ENCODE peak calls at places on chromosomes 5 and 9, in seven cellular contexts. N, J, Z, V, K, Q and O are unnamed samples.
A peak's percentile ranks its signal among the peaks of the same experiment; 100 is the strongest.

GRCh38 chr5:138445547-138446271 is 6.9 kb downstream of the REEP2 start:
- DNase-seq in N (no peak), Q (no peak), Z (no peak), J (no peak), K (no peak), V (no peak), O (no peak)

GRCh38 chr9:128946945-128947422 is 419 bp downstream of the DOLK start:
- DNase-seq in N (no peak), Z (peak; percentile 38), J (no peak), K (peak; percentile 77), Q (no peak), V (peak; percentile 2), O (no peak)

GRCh38 chr9:112921549-112921948 is 30.9 kb upstream of the SLC46A2 start:
- DNase-seq in Z (no peak), J (peak; percentile 62), K (peak; percentile 78), V (peak; percentile 53), N (peak; percentile 36), Q (no peak), O (peak; percentile 48)

GRCh38 chr5:172102913-172103629 is 85.0 kb downstream of the STK10 start:
- DNase-seq in N (peak; percentile 81), K (peak; percentile 99), V (peak; percentile 97), Q (peak; percentile 44), Z (peak; percentile 80), J (peak; percentile 50), O (peak; percentile 57)

GRCh38 chr5:129112295-129112694 is 17.7 kb downstream of the ISOC1 start:
- DNase-seq in Z (no peak), Q (no peak), N (no peak), V (no peak), K (peak; percentile 6), J (no peak), O (no peak)

GRCh38 chr5:78677777-78678668 is 29.5 kb upstream of the LHFPL2 start:
- DNase-seq in Z (peak; percentile 65), Q (peak; percentile 85), N (peak; percentile 89), V (peak; percentile 85), J (no peak), K (peak; percentile 96), O (no peak)

GRCh38 chr9:111036068-111036789 is 2.0 kb downstream of the LPAR1 start:
- DNase-seq in J (peak; percentile 79), K (peak; percentile 85), Z (peak; percentile 70), Q (peak; percentile 80), N (no peak), V (peak; percentile 67), O (no peak)

GRCh38 chr5:179749857-179750508 is 17.4 kb downstream of the MAML1 start:
- DNase-seq in V (no peak), Q (no peak), K (no peak), N (no peak), Z (no peak), J (no peak), O (no peak)

GRCh38 chr9:3865373-3865772 is 339.6 kb upstream of the RFX3 start:
- DNase-seq in V (peak; percentile 21), N (no peak), Z (no peak), K (peak; percentile 73), Q (no peak), J (no peak), O (no peak)

GRCh38 chr9:82991684-82992083 is 71.3 kb downstream of the RASEF start:
- DNase-seq in N (no peak), J (no peak), V (no peak), Q (no peak), K (no peak), Z (no peak), O (no peak)

GRCh38 chr5:75050415-75050814 is 1.9 kb downstream of the GCNT4 start:
- DNase-seq in Q (no peak), V (peak; percentile 16), J (peak; percentile 71), K (peak; percentile 51), N (no peak), Z (no peak), O (peak; percentile 50)

GRCh38 chr9:121059998-121060636 is 10.0 kb upstream of the C5 start:
- DNase-seq in Q (no peak), J (peak; percentile 87), V (peak; percentile 81), K (peak; percentile 84), N (peak; percentile 80), Z (no peak), O (peak; percentile 61)

GRCh38 chr5:107305999-107306398 is 364.7 kb downstream of the EFNA5 start:
- DNase-seq in V (no peak), N (no peak), Q (no peak), Z (no peak), J (no peak), K (no peak), O (no peak)

GRCh38 chr9:89808076-89808701 is 203.4 kb downstream of the GADD45G start:
- DNase-seq in Q (no peak), Z (no peak), V (no peak), K (no peak), N (no peak), J (no peak), O (peak; percentile 36)

GRCh38 chr5:39716532-39716971 is 291.8 kb upstream of the DAB2 start:
- DNase-seq in Q (peak; percentile 24), V (peak; percentile 90), Z (no peak), N (no peak), J (peak; percentile 76), K (peak; percentile 50), O (peak; percentile 78)

GRCh38 chr9:21465859-21466518 is 16.1 kb downstream of the IFNE start:
- DNase-seq in Z (no peak), J (peak; percentile 63), V (peak; percentile 77), Q (no peak), K (peak; percentile 68), N (peak; percentile 27), O (no peak)

GRCh38 chr9:1922026-1922425 is 93.1 kb upstream of the SMARCA2 start:
- DNase-seq in K (no peak), Z (no peak), N (no peak), Q (no peak), J (peak; percentile 31), V (no peak), O (no peak)

GRCh38 chr5:159555084-159555483 is 224.8 kb upstream of the IL12B start:
- DNase-seq in J (no peak), V (no peak), N (no peak), Z (no peak), Q (no peak), K (no peak), O (no peak)

GRCh38 chr5:78467744-78468357 is 107.4 kb downstream of the SCAMP1 start:
- DNase-seq in Q (no peak), Z (no peak), J (peak; percentile 49), N (peak; percentile 18), K (peak; percentile 80), V (peak; percentile 54), O (no peak)

GRCh38 chr9:126979461-126979860 is 64.9 kb downstream of the RALGPS1 start:
- DNase-seq in Z (no peak), Q (no peak), K (no peak), N (no peak), V (no peak), J (no peak), O (no peak)

GRCh38 chr5:111997308-111998159 is 240.5 kb upstream of the NREP start:
- DNase-seq in Z (peak; percentile 25), V (peak; percentile 96), N (peak; percentile 99), J (no peak), K (peak; percentile 100), Q (no peak), O (no peak)

GRCh38 chr5:144774247-144774646 is 603.6 kb downstream of the KCTD16 start:
- DNase-seq in Z (no peak), V (no peak), N (no peak), Q (no peak), J (no peak), K (no peak), O (no peak)

GRCh38 chr9:91921371-91921770 is 28.7 kb downstream of the ROR2 start:
- DNase-seq in Q (no peak), K (no peak), J (no peak), N (no peak), V (no peak), Z (no peak), O (no peak)

GRCh38 chr5:158979749-158980521 is 119.8 kb downstream of the EBF1 start:
- DNase-seq in Q (peak; percentile 82), N (no peak), K (peak; percentile 79), Z (peak; percentile 58), V (peak; percentile 62), J (peak; percentile 31), O (no peak)

DNA sequence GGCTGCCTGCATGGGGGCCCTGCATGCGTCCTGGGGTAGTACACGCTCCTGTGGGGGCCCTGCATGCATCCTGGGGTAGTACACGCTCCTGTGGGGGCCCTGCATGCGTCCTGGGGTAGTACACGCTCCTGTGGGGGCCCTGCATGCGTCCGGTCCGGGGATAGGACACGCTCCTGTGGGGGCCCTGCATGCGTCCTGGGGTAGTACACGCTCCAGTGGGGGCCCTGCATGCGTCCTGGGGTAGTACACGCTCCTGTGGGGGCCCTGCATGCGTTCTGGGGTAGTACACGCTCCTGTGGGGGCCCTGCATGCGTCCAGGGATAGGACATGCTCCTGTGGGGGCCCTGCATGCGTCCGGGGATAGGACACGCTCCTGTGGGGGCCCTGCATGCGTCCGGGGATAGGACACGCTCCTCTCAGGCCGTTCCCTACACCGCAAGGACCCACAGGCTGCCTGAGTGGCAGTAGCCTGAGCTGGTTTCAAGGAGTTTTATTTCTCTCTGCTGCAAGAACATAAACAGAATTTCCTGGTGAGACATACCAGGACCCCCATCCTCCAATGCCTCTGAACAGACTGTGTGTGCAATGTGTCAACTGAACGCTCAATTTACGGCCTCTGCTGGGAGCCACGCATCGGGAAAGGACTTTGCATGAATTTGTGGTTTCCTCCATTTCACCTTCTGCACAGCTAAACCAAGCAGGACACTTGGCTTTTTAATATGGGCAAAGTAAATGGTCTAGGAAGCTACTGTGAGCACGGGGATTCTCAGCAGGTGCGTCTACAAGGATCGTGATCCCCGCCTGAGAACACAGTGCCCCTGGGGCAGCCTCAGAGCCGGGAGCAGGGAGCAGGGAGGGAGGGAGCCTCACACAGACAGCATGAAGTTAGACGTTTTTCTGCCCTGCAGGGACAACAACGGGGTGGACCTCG is 48.9 kb upstream of the CLPTM1L start:
- DNase-seq in Z (no peak), N (no peak), Q (no peak), K (no peak), V (no peak), J (no peak), O (no peak)
- H3K27ac ChIP-seq in Z (no peak overlapping the region), N (no peak overlapping the region), Q (no peak overlapping the region), K (no peak overlapping the region), V (no peak overlapping the region), J (no peak overlapping the region), O (no peak overlapping the region)

GRCh38 chr5:178222292-178222691 is 10.3 kb downstream of the PHYKPL start:
- DNase-seq in Q (no peak), V (no peak), N (no peak), K (no peak), Z (no peak), J (no peak), O (no peak)
- H3K27ac ChIP-seq in Q (no peak overlapping the region), V (no peak overlapping the region), N (no peak overlapping the region), K (no peak overlapping the region), Z (peak overlapping the region; percentile 36), J (no peak overlapping the region), O (no peak overlapping the region)

GRCh38 chr5:137282216-137282615 is 216.9 kb downstream of the SPOCK1 start:
- DNase-seq in Q (no peak), J (no peak), Z (no peak), K (no peak), V (peak; percentile 59), N (no peak), O (peak; percentile 13)
- H3K27ac ChIP-seq in Q (no peak overlapping the region), J (no peak overlapping the region), Z (no peak overlapping the region), K (no peak overlapping the region), V (no peak overlapping the region), N (peak overlapping the region; percentile 21), O (no peak overlapping the region)

DNA sequence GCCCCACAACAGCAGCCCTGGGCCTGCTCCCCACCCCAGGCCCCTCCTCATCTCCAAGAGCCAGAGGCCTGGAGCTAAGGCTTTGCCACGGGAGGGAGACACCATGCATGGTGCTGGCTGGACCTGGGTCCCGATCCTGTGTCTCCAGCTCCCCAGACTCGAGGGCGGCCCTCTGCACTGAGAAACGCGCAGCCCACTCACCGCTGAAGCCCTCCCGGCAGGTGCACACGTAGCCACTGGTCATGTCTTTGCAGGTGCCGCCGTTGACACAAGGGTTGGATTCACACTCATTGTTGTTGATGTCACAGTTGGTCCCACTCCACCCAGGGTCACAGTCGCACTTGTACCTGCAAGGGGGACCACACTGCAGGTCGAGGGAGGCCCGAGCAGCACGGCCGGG is 30.4 kb upstream of the SEC16A start:
- DNase-seq in Z (no peak), J (no peak), Q (no peak), K (no peak), N (no peak), V (no peak), O (no peak)
- H3K27ac ChIP-seq in Z (no peak overlapping the region), J (no peak overlapping the region), Q (no peak overlapping the region), K (no peak overlapping the region), N (no peak overlapping the region), V (no peak overlapping the region), O (no peak overlapping the region)